ENCODE peak calls at places on chromosomes 11 and 22, in four cellular contexts. B is NB4, V is nephron progenitor cell, Q is foreskin keratinocyte. Y is an unnamed sample.
A peak's percentile ranks its signal among the peaks of the same experiment; 100 is the strongest.

GRCh38 chr11:123103326-123103980 is 41.5 kb upstream of the HSPA8 start:
- DNase-seq in B (peak; percentile 76), V (no peak), Q (no peak), Y (no peak)

GRCh38 chr11:1156506-1157340 is 1.0 kb upstream of the MUC5AC start:
- DNase-seq in B (peak; percentile 54), V (no peak), Q (no peak), Y (peak; percentile 28)

GRCh38 chr11:782264-783174 is 5.2 kb upstream of the GATD1 start:
- DNase-seq in B (no peak), V (peak; percentile 4), Q (no peak), Y (no peak)

GRCh38 chr11:14267861-14268635 is 90.9 kb downstream of the RRAS2 start:
- DNase-seq in B (no peak), V (no peak), Q (no peak), Y (no peak)

GRCh38 chr11:62410972-62411371 is 7.9 kb upstream of the SCGB1A1 start:
- DNase-seq in B (no peak), V (no peak), Q (no peak), Y (no peak)

GRCh38 chr22:27515091-27515523 is 286.4 kb downstream of the MN1 start:
- DNase-seq in B (no peak), V (no peak), Q (no peak), Y (no peak)

GRCh38 chr22:47115518-47115890 is 353.1 kb downstream of the TBC1D22A start:
- DNase-seq in B (no peak), V (no peak), Q (no peak), Y (no peak)

GRCh38 chr22:27124336-27125023 is 467.1 kb downstream of the MIAT start:
- DNase-seq in B (peak; percentile 66), V (no peak), Q (no peak), Y (no peak)

GRCh38 chr11:122305426-122305825 is 189.4 kb upstream of the BLID start:
- DNase-seq in B (no peak), V (no peak), Q (no peak), Y (no peak)

GRCh38 chr22:36017661-36018091 is 10.9 kb downstream of the RBFOX2 start:
- DNase-seq in B (peak; percentile 51), V (peak; percentile 22), Q (no peak), Y (no peak)

GRCh38 chr11:763549-764321 is 13.6 kb downstream of the GATD1 start:
- DNase-seq in B (no peak), V (no peak), Q (no peak), Y (no peak)

GRCh38 chr11:47253660-47254059 is 4.1 kb upstream of the NR1H3 start:
- DNase-seq in B (no peak), V (no peak), Q (no peak), Y (no peak)

DNA sequence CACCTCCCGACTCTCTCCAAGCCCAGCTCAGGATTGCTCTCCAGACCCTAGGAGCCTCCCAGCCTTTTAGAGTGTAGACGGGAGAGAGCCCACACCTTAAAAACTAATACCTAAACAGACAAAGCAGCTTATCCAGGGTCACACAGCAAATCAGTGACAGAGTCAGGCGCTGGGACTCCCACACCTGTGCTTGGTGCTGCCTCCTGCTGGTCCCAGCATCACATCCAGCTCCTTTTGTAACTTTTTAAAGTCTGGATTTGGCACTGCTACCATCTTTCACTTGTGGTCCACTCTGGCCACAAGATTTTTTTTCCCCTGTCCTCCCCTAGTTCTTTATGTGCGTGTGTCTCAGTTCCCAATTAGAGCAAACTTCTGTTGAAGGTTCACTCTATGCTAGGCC is 4.7 kb downstream of the ANO1 start:
- DNase-seq in B (no peak), V (no peak), Q (no peak), Y (no peak)
- TF ChIP-seq CTCF in B (peak; percentile 25), V (peak; percentile 31), Q (peak; percentile 52), Y (peak; percentile 35)

GRCh38 chr11:8090756-8091155 is 9.7 kb downstream of the TUB start:
- DNase-seq in B (peak; percentile 48), V (peak; percentile 85), Q (no peak), Y (no peak)
- TF ChIP-seq CTCF in B (peak; percentile 55), V (peak; percentile 72), Q (peak; percentile 54), Y (peak; percentile 54)

DNA sequence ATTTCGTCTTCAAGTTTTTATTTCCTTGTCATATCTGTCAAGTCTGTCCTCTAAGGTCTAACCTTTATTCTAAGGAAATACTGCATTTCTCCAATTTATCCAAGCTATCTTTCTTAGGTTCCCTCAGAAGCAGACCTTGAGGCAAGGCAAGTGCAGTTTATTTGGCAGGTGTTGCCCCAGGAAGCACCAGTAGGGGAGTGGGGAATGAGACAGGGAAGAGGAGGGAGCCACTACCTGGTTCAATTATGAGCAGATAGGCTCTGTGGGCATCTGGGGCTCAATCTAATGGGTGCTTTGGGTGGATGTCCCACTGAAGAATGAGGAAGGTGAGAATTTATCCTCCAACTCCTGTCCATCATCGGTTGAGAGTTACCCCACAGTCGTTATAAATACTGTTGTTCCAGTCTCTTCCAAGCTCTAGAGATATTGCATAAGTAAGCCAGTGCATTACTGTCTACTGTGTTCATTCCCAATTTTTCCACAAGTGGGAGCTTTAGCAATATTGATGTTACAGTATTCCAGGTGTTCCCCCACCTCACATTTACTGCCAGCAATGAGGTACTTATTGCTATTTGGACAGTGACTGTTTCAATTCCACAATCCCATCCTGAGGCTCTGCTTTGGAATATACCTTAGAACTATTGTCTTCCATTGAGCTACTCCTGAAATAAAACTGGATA is 154.9 kb upstream of the CEP126 start:
- DNase-seq in B (no peak), V (no peak), Q (no peak), Y (no peak)
- TF ChIP-seq CTCF in B (no peak), V (no peak), Q (peak; percentile 48), Y (no peak)

DNA sequence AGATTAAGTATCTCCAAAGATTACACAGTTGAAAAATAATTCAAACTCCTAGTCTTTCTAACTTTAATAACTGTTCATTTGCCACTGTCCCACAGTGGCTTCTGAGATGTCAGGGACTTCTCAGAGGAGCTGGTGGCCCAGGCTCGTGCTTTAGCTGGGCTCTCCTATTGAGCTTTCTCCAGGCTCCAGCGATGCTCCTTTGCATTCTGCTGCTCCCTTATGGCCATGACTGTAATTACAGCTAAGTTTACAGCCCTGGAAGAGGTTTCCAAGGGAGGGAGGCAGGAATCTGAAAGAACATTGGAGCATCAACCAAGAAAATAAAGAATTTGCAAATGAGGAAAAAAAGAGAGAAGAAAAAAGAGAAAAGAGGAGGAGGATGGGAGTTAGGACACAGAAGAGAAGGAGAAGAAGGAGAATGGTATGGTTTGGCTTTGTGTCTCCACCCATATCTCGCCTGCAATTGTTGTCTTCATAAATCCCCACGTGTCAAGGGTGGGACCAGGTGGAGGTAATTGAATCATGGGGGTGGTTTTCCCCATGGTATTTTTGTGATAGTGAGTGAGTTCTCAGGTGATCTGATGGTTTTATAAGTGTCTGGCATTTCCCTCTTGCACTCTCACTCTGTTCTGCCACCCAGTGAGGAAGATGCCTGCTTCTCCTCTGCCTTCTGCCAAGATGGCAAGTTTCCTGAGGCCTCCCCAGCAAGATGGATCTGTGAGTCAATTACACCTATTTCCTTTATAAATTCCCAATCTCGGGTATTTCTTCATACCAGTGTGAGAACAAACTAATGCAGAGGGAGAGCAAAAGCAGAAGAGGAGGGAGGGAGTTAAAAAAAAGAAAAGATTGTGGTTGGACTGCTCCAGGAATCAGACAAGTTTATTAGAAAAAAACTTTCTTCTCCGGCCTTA is 857.0 kb downstream of the KCNA4 start:
- DNase-seq in B (peak; percentile 45), V (peak; percentile 50), Q (peak; percentile 17), Y (no peak)
- TF ChIP-seq CTCF in B (peak; percentile 51), V (peak; percentile 70), Q (peak; percentile 60), Y (peak; percentile 61)

DNA sequence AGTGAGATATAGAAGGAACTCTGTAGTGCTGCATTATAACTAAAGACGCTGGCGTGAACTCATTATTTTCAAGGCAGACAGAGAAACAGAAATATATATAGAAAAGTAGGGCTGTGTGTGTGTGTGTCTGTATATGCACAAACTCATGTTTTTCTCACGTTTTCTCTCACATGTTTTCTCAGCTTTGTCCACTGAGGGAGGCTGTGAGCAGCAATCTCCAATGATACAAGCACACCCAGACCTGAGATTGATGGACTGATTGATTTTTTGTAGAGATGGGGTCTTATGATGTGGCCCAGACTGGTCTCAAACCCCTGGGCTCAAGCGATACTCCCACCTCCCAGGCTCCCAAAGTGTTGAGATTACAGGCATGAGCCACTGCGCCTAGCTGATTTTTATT is 122.5 kb downstream of the SERGEF start:
- DNase-seq in B (peak; percentile 5), V (no peak), Q (no peak), Y (no peak)
- TF ChIP-seq CTCF in B (no peak), V (no peak), Q (no peak), Y (no peak)

GRCh38 chr11:102615894-102616432 is 9.2 kb downstream of the MMP20 start:
- DNase-seq in B (no peak), V (no peak), Q (no peak), Y (no peak)

GRCh38 chr11:102613455-102613854 is 11.7 kb downstream of the MMP20 start:
- DNase-seq in B (no peak), V (no peak), Q (no peak), Y (no peak)

GRCh38 chr11:102615077-102615893 is 9.8 kb downstream of the MMP20 start:
- DNase-seq in B (no peak), V (no peak), Q (no peak), Y (no peak)

GRCh38 chr11:102617491-102618026 is 7.6 kb downstream of the MMP20 start:
- DNase-seq in B (no peak), V (no peak), Q (no peak), Y (no peak)

GRCh38 chr11:102614485-102614884 is 10.6 kb downstream of the MMP20 start:
- DNase-seq in B (peak; percentile 27), V (no peak), Q (no peak), Y (no peak)
- TF ChIP-seq CTCF in B (no peak), V (no peak), Q (peak; percentile 47), Y (peak; percentile 45)

GRCh38 chr22:17095538-17095937 is 10.7 kb downstream of the IL17RA start:
- DNase-seq in B (peak; percentile 39), V (peak; percentile 32), Q (no peak), Y (no peak)
- TF ChIP-seq CTCF in B (peak; percentile 49), V (peak; percentile 41), Q (peak; percentile 27), Y (peak; percentile 8)

GRCh38 chr22:42114721-42115120 is 15.9 kb downstream of the CYP2D6 start:
- DNase-seq in B (peak; percentile 42), V (no peak), Q (no peak), Y (no peak)
- TF ChIP-seq CTCF in B (peak; percentile 36), V (no peak), Q (peak; percentile 44), Y (no peak)